ENCODE peak calls at places on chromosomes 16 and 17, in eight cellular contexts. G is ELR; W is activated CD4-positive, alpha-beta T cell treated with anti-CD3 and anti-CD28 coated beads for 36 hours; E is dermis microvascular lymphatic vessel endothelial cell; V is EH; U is posterior cingulate gyrus; R is C1 segment of cervical spinal cord; D is substantia nigra. K is an unnamed sample.

GRCh38 chr16:84532299-84532724 is 27.9 kb upstream of the MEAK7 start:
- DNase-seq in G (peak; percentile 98), W (no peak), E (no peak), V (peak; percentile 100), U (no peak), R (no peak), D (no peak), K (peak; percentile 86)

GRCh38 chr17:21361020-21361809 is 14.9 kb upstream of the KCNJ12 start:
- DNase-seq in G (no peak), W (no peak), E (no peak), V (no peak), U (no peak), R (no peak), D (no peak), K (no peak)

GRCh38 chr16:51159296-51159695 is 8.2 kb upstream of the SALL1 start:
- DNase-seq in G (no peak), W (no peak), E (no peak), V (peak; percentile 21), U (no peak), R (no peak), D (no peak), K (no peak)

GRCh38 chr16:24635900-24636610 is 93.4 kb upstream of the TNRC6A start:
- DNase-seq in G (peak; percentile 85), W (no peak), E (no peak), V (peak; percentile 96), U (peak; percentile 87), R (no peak), D (no peak), K (peak; percentile 97)

GRCh38 chr17:78762007-78762406 is 20.1 kb downstream of the CYTH1 start:
- DNase-seq in G (peak; percentile 42), W (no peak), E (no peak), V (no peak), U (no peak), R (no peak), D (no peak), K (no peak)

GRCh38 chr16:12502671-12503070 is 301.0 kb downstream of the CPPED1 start:
- DNase-seq in G (no peak), W (no peak), E (no peak), V (no peak), U (no peak), R (no peak), D (no peak), K (no peak)

GRCh38 chr16:10971560-10971961 is 27.2 kb downstream of the CLEC16A start:
- DNase-seq in G (peak; percentile 91), W (peak; percentile 47), E (peak; percentile 55), V (peak; percentile 98), U (no peak), R (no peak), D (no peak), K (peak; percentile 91)

GRCh38 chr16:47987136-47987535 is 168.7 kb downstream of the ABCC12 start:
- DNase-seq in G (peak; percentile 10), W (no peak), E (no peak), V (no peak), U (no peak), R (no peak), D (no peak), K (no peak)

GRCh38 chr16:48003226-48003907 is 152.4 kb downstream of the ABCC12 start:
- DNase-seq in G (no peak), W (no peak), E (no peak), V (no peak), U (no peak), R (no peak), D (no peak), K (no peak)

GRCh38 chr17:58156839-58157803 is 8.9 kb downstream of the OR4D1 start:
- DNase-seq in G (no peak), W (peak; percentile 78), E (no peak), V (peak; percentile 2), U (peak; percentile 77), R (no peak), D (no peak), K (peak; percentile 1)

GRCh38 chr17:40615295-40615988 is 32.2 kb downstream of the SMARCE1 start:
- DNase-seq in G (peak; percentile 60), W (peak; percentile 64), E (peak; percentile 51), V (peak; percentile 42), U (peak; percentile 82), R (no peak), D (no peak), K (peak; percentile 73)

GRCh38 chr17:39970157-39970692 is 7.4 kb downstream of the GSDMA start:
- DNase-seq in G (no peak), W (no peak), E (no peak), V (no peak), U (no peak), R (no peak), D (no peak), K (no peak)

GRCh38 chr17:67469208-67469980 is 92.3 kb downstream of the PITPNC1 start:
- DNase-seq in G (no peak), W (no peak), E (no peak), V (no peak), U (no peak), R (no peak), D (no peak), K (peak; percentile 39)

GRCh38 chr17:77741109-77741508 is 217.4 kb upstream of the TNRC6C start:
- DNase-seq in G (peak; percentile 6), W (peak; percentile 76), E (no peak), V (no peak), U (no peak), R (no peak), D (no peak), K (no peak)

GRCh38 chr16:57138281-57138935 is 46.0 kb downstream of the CPNE2 start:
- DNase-seq in G (no peak), W (no peak), E (no peak), V (no peak), U (peak; percentile 41), R (no peak), D (no peak), K (no peak)

GRCh38 chr17:76678330-76678729 is 32.4 kb downstream of the MXRA7 start:
- DNase-seq in G (no peak), W (peak; percentile 21), E (no peak), V (no peak), U (peak; percentile 42), R (no peak), D (no peak), K (no peak)

GRCh38 chr16:1194665-1195392 is 30.2 kb downstream of the TPSG1 start:
- DNase-seq in G (no peak), W (peak; percentile 49), E (no peak), V (peak; percentile 2), U (no peak), R (no peak), D (no peak), K (no peak)

GRCh38 chr17:41801374-41802062 is 10.2 kb downstream of the P3H4 start:
- DNase-seq in G (peak; percentile 81), W (peak; percentile 86), E (no peak), V (peak; percentile 78), U (peak; percentile 94), R (no peak), D (peak; percentile 32), K (peak; percentile 81)

GRCh38 chr16:84520778-84521770 is 16.6 kb upstream of the MEAK7 start:
- DNase-seq in G (no peak), W (peak; percentile 13), E (no peak), V (no peak), U (peak; percentile 55), R (no peak), D (no peak), K (no peak)

GRCh38 chr16:19479302-19479721 is 42.6 kb downstream of the GDE1 start:
- DNase-seq in G (no peak), W (no peak), E (no peak), V (no peak), U (no peak), R (no peak), D (no peak), K (no peak)

GRCh38 chr17:72432143-72432604 is 311.4 kb downstream of the SOX9 start:
- DNase-seq in G (no peak), W (no peak), E (no peak), V (peak; percentile 58), U (no peak), R (no peak), D (no peak), K (peak; percentile 50)

GRCh38 chr17:8105957-8106398 is 12.3 kb downstream of the ALOXE3 start:
- DNase-seq in G (peak; percentile 55), W (no peak), E (no peak), V (peak; percentile 44), U (no peak), R (no peak), D (no peak), K (no peak)

GRCh38 chr16:75065149-75065807 is 51.3 kb downstream of the LDHD start:
- DNase-seq in G (no peak), W (peak; percentile 67), E (no peak), V (no peak), U (no peak), R (no peak), D (no peak), K (no peak)

GRCh38 chr16:11501583-11502138 is 85.1 kb downstream of the LITAF start:
- DNase-seq in G (no peak), W (no peak), E (no peak), V (no peak), U (no peak), R (no peak), D (no peak), K (no peak)

GRCh38 chr16:86285938-86286921 is 224.1 kb upstream of the FOXF1 start:
- DNase-seq in G (peak; percentile 62), W (no peak), E (no peak), V (peak; percentile 16), U (no peak), R (no peak), D (no peak), K (no peak)

GRCh38 chr17:15233022-15233805 is 31.9 kb downstream of the PMP22 start:
- DNase-seq in G (peak; percentile 79), W (peak; percentile 24), E (no peak), V (peak; percentile 77), U (no peak), R (no peak), D (no peak), K (peak; percentile 72)

GRCh38 chr17:15185625-15185991 is 79.5 kb downstream of the PMP22 start:
- DNase-seq in G (no peak), W (no peak), E (no peak), V (peak; percentile 82), U (no peak), R (no peak), D (no peak), K (peak; percentile 87)

GRCh38 chr17:74192950-74193781 is 10.3 kb upstream of the RPL38 start:
- DNase-seq in G (no peak), W (no peak), E (no peak), V (no peak), U (peak; percentile 74), R (no peak), D (no peak), K (peak; percentile 75)

GRCh38 chr17:46772013-46772878 is 46.2 kb downstream of the WNT3 start:
- DNase-seq in G (peak; percentile 71), W (peak; percentile 41), E (no peak), V (peak; percentile 55), U (peak; percentile 72), R (no peak), D (no peak), K (no peak)

GRCh38 chr17:27217631-27218030 is 76.3 kb upstream of the WSB1 start:
- DNase-seq in G (no peak), W (no peak), E (no peak), V (no peak), U (no peak), R (no peak), D (no peak), K (no peak)

GRCh38 chr16:31110106-31111034 is 2.2 kb downstream of the BCKDK start:
- DNase-seq in G (no peak), W (no peak), E (no peak), V (no peak), U (no peak), R (no peak), D (no peak), K (no peak)

GRCh38 chr16:1331712-1332617 is 1.5 kb upstream of the BAIAP3 start:
- DNase-seq in G (peak; percentile 61), W (peak; percentile 58), E (peak; percentile 87), V (peak; percentile 57), U (no peak), R (no peak), D (no peak), K (peak; percentile 82)

GRCh38 chr17:13626703-13627102 is 25.0 kb upstream of the HS3ST3A1 start:
- DNase-seq in G (peak; percentile 88), W (no peak), E (no peak), V (peak; percentile 79), U (no peak), R (no peak), D (no peak), K (peak; percentile 76)

K was measured in choroid plexus epithelial cell.